ENCODE peak calls at places on chromosome 13, in four cellular contexts. One of them, this sample, is unnamed.

GRCh38 chr13:105982219-105982618 is 553.2 kb downstream of the EFNB2 start:
- DNase-seq in mammary epithelial cell: no peak
- DNase-seq in A549: no peak
- DNase-seq in H9: peak; percentile 64
- DNase-seq in this sample: no peak

GRCh38 chr13:96532804-96533203 is 442.9 kb downstream of the HS6ST3 start:
- DNase-seq in mammary epithelial cell: no peak
- DNase-seq in H9: no peak
- DNase-seq in A549: no peak
- DNase-seq in this sample: no peak

GRCh38 chr13:36431204-36432105 is 840 bp upstream of the CCNA1 start:
- DNase-seq in mammary epithelial cell: peak; percentile 33
- DNase-seq in H9: no peak
- DNase-seq in A549: no peak
- DNase-seq in this sample: no peak

GRCh38 chr13:85974604-85975366 is 175.6 kb upstream of the SLITRK6 start:
- DNase-seq in H9: no peak
- DNase-seq in A549: no peak
- DNase-seq in mammary epithelial cell: peak; percentile 4
- DNase-seq in this sample: no peak

GRCh38 chr13:77729502-77730221 is 32.2 kb downstream of the SLAIN1 start:
- DNase-seq in H9: no peak
- DNase-seq in A549: no peak
- DNase-seq in mammary epithelial cell: no peak
- DNase-seq in this sample: no peak

GRCh38 chr13:102402292-102402691 is 444 bp upstream of the FGF14 start:
- DNase-seq in A549: no peak
- DNase-seq in H9: peak; percentile 92
- DNase-seq in mammary epithelial cell: no peak
- DNase-seq in this sample: no peak

GRCh38 chr13:91719033-91719432 is 320.6 kb downstream of the GPC5 start:
- DNase-seq in mammary epithelial cell: no peak
- DNase-seq in H9: no peak
- DNase-seq in A549: no peak
- DNase-seq in this sample: no peak

GRCh38 chr13:47679391-47679790 is 321.7 kb downstream of the SUCLA2 start:
- DNase-seq in mammary epithelial cell: peak; percentile 12
- DNase-seq in H9: no peak
- DNase-seq in A549: no peak
- DNase-seq in this sample: no peak

GRCh38 chr13:30810261-30810701 is 74.9 kb downstream of the ALOX5AP start:
- DNase-seq in H9: no peak
- DNase-seq in A549: no peak
- DNase-seq in mammary epithelial cell: peak; percentile 49
- DNase-seq in this sample: no peak

GRCh38 chr13:44305845-44306244 is 67.8 kb upstream of the SERP2 start:
- DNase-seq in mammary epithelial cell: peak; percentile 43
- DNase-seq in A549: no peak
- DNase-seq in H9: no peak
- DNase-seq in this sample: no peak

GRCh38 chr13:47499358-47500150 is 501.5 kb downstream of the SUCLA2 start:
- DNase-seq in mammary epithelial cell: peak; percentile 81
- DNase-seq in A549: no peak
- DNase-seq in H9: no peak
- DNase-seq in this sample: no peak

GRCh38 chr13:85313761-85314503 is 485.3 kb downstream of the SLITRK6 start:
- DNase-seq in H9: no peak
- DNase-seq in A549: peak; percentile 0
- DNase-seq in mammary epithelial cell: peak; percentile 64
- DNase-seq in this sample: no peak

GRCh38 chr13:46184277-46184699 is 2.3 kb upstream of the LCP1 start:
- DNase-seq in mammary epithelial cell: no peak
- DNase-seq in H9: peak; percentile 66
- DNase-seq in A549: peak; percentile 10
- DNase-seq in this sample: no peak

GRCh38 chr13:103394670-103395069 is 328.5 kb upstream of the SLC10A2 start:
- DNase-seq in A549: no peak
- DNase-seq in mammary epithelial cell: no peak
- DNase-seq in H9: no peak
- DNase-seq in this sample: no peak

GRCh38 chr13:30371649-30372265 is 50.5 kb upstream of the UBE2L5 start:
- DNase-seq in mammary epithelial cell: peak; percentile 88
- DNase-seq in A549: no peak
- DNase-seq in H9: no peak
- DNase-seq in this sample: no peak

GRCh38 chr13:32902898-32903297 is 113.3 kb upstream of the KL start:
- DNase-seq in mammary epithelial cell: no peak
- DNase-seq in H9: peak; percentile 68
- DNase-seq in A549: no peak
- DNase-seq in this sample: no peak

GRCh38 chr13:20306039-20306438 is 73.9 kb upstream of the GJB6 start:
- DNase-seq in H9: no peak
- DNase-seq in mammary epithelial cell: no peak
- DNase-seq in A549: no peak
- DNase-seq in this sample: no peak

GRCh38 chr13:82654851-82655517 is 1227.3 kb downstream of the SLITRK1 start:
- DNase-seq in H9: no peak
- DNase-seq in mammary epithelial cell: peak; percentile 75
- DNase-seq in A549: no peak
- DNase-seq in this sample: peak; percentile 57

GRCh38 chr13:62033932-62034331 is 618.3 kb upstream of the PCDH20 start:
- DNase-seq in H9: no peak
- DNase-seq in A549: no peak
- DNase-seq in mammary epithelial cell: no peak
- DNase-seq in this sample: no peak

GRCh38 chr13:20814224-20814910 is 40.6 kb upstream of the EEF1AKMT1 start:
- DNase-seq in mammary epithelial cell: peak; percentile 41
- DNase-seq in H9: no peak
- DNase-seq in A549: peak; percentile 18
- DNase-seq in this sample: peak; percentile 90

GRCh38 chr13:20945952-20946383 is 43.4 kb upstream of the XPO4 start:
- DNase-seq in H9: peak; percentile 52
- DNase-seq in mammary epithelial cell: no peak
- DNase-seq in A549: no peak
- DNase-seq in this sample: no peak

GRCh38 chr13:113121928-113122420 is 625 bp upstream of the F10 start:
- DNase-seq in H9: peak; percentile 27
- DNase-seq in A549: no peak
- DNase-seq in mammary epithelial cell: no peak
- DNase-seq in this sample: no peak

GRCh38 chr13:113124211-113125025 is 1.8 kb downstream of the F10 start:
- DNase-seq in H9: no peak
- DNase-seq in A549: no peak
- DNase-seq in mammary epithelial cell: no peak
- DNase-seq in this sample: no peak

GRCh38 chr13:113121183-113121927 is 1.2 kb upstream of the F10 start:
- DNase-seq in H9: no peak
- DNase-seq in mammary epithelial cell: no peak
- DNase-seq in A549: no peak
- DNase-seq in this sample: no peak

GRCh38 chr13:113123226-113124150 is 889 bp downstream of the F10 start:
- DNase-seq in H9: peak; percentile 41
- DNase-seq in A549: no peak
- DNase-seq in mammary epithelial cell: no peak
- DNase-seq in this sample: no peak

DNA sequence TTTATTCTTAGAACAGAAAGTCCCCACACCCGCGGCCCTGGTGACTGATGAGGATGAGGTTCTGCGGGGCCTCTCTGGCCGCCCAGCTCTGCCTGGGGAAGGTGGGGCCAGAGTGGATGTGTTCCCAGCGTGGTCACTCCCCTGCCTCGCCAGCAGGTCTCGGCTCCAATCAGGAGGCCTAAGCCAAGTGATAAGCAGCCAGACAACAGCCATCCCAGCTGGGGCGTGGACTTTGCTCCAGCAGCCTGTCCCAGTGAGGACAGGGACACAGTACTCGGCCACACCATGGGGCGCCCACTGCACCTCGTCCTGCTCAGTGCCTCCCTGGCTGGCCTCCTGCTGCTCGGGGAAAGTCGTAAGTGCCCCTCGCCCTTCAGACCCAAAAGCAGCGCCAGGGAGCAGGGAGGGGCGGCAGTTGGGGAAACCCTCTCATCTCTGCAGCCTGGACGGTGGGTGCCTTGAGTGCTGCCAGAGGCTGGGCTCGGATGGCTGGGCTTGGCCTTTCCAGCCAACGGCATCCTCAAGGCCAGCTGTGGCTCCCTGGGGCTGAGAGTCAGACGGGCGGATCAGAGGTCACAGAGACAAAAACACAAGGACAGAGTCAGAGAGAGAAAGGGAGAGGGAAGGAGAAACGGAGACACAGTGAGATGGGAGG is at the start of gene F10:
- DNase-seq in A549: no peak
- DNase-seq in H9: peak; percentile 88
- DNase-seq in mammary epithelial cell: no peak
- DNase-seq in this sample: peak; percentile 47
- TF ChIP-seq CTCF in A549: no peak
- TF ChIP-seq CTCF in H9: no peak
- TF ChIP-seq CTCF in mammary epithelial cell: no peak
- TF ChIP-seq CTCF in this sample: no peak

DNA sequence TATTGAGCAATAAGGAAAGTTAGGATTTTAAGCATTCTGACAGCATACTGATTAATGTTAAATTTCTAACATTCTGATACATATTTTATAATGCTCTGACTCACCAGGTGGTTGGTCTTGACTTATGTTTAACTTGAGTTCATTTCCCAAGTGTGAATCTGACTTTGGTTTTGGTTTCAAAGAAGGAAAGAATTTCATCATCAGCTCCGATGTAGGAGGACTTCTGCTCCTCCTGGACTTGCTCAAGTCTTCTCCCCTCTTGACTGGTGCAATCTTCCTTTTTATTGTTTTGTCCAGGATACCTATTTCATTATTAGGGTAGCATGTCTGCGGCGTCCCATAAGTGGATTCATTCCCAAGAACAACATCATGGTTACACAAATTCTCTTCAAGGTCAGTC is 141.3 kb downstream of the RNF17 start:
- DNase-seq in A549: no peak
- DNase-seq in mammary epithelial cell: peak; percentile 27
- DNase-seq in H9: no peak
- DNase-seq in this sample: no peak
- H3K27ac ChIP-seq in A549: no peak overlapping the region
- H3K27ac ChIP-seq in mammary epithelial cell: no peak overlapping the region
- H3K27ac ChIP-seq in H9: no peak overlapping the region
- H3K27ac ChIP-seq in this sample: no peak overlapping the region

DNA sequence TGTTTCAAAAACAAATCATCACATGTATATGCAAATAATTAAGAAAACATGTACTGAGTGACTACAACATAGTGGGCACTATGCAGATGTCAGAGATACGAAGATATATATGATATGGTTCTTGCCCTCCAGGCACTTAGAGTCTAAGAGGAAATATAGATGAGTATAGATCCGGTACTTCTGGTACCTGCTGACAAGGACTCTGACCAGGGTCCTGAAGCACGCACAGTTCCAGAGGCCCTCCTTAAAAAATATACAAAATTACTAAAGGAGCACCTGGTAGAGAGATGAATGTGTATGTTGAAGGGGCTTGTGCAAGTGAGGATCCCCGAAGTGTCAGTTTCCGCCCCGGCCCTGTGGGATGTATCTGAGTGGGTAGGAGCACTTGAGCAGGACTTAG is 31.3 kb downstream of the MTUS2 start:
- DNase-seq in mammary epithelial cell: no peak
- DNase-seq in A549: no peak
- DNase-seq in H9: no peak
- DNase-seq in this sample: no peak
- TF ChIP-seq CTCF in mammary epithelial cell: no peak
- TF ChIP-seq CTCF in A549: no peak
- TF ChIP-seq CTCF in H9: no peak
- TF ChIP-seq CTCF in this sample: no peak

GRCh38 chr13:27266937-27267336 is 3.7 kb upstream of the RASL11A start:
- DNase-seq in A549: no peak
- DNase-seq in H9: no peak
- DNase-seq in mammary epithelial cell: no peak
- DNase-seq in this sample: no peak
- H3K27ac ChIP-seq in A549: no peak overlapping the region
- H3K27ac ChIP-seq in H9: no peak overlapping the region
- H3K27ac ChIP-seq in mammary epithelial cell: no peak overlapping the region
- H3K27ac ChIP-seq in this sample: no peak overlapping the region

GRCh38 chr13:109275390-109275789 is 511.0 kb downstream of the IRS2 start:
- DNase-seq in A549: no peak
- DNase-seq in mammary epithelial cell: no peak
- DNase-seq in H9: no peak
- DNase-seq in this sample: no peak

GRCh38 chr13:109274188-109274821 is 512.1 kb downstream of the IRS2 start:
- DNase-seq in mammary epithelial cell: peak; percentile 32
- DNase-seq in A549: no peak
- DNase-seq in H9: peak; percentile 63
- DNase-seq in this sample: no peak

GRCh38 chr13:109273326-109273751 is 513.0 kb downstream of the IRS2 start:
- DNase-seq in mammary epithelial cell: peak; percentile 91
- DNase-seq in H9: no peak
- DNase-seq in A549: no peak
- DNase-seq in this sample: no peak

GRCh38 chr13:109276261-109276660 is 510.1 kb downstream of the IRS2 start:
- DNase-seq in H9: no peak
- DNase-seq in A549: no peak
- DNase-seq in mammary epithelial cell: no peak
- DNase-seq in this sample: no peak

DNA sequence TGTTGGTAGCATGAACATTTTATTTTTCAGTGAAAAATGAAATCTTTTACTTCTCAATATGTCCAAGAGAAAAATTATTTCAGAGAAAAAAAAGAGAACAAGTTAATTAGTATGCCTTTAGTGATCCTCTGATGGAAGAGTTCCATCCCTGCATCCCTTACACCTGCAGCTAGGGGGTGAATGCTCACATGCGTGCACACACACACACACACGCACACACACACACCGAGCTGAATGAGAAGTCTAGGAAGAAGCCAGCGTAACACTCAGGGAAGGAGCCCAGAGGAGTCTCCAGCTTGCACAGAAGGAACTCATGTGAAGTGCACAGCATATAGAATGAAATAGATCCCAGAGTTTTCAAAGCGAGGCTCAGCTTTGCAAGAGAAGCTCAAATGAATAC is 510.5 kb downstream of the IRS2 start:
- DNase-seq in H9: peak; percentile 51
- DNase-seq in A549: no peak
- DNase-seq in mammary epithelial cell: peak; percentile 40
- DNase-seq in this sample: no peak
- TF ChIP-seq CTCF in H9: peak; percentile 50
- TF ChIP-seq CTCF in A549: no peak
- TF ChIP-seq CTCF in mammary epithelial cell: peak; percentile 39
- TF ChIP-seq CTCF in this sample: no peak